ENCODE peak calls at places on chromosomes 3 and 15, in four cellular contexts. One of them, this sample, is unnamed.
A peak's percentile ranks its signal among the peaks of the same experiment; 100 is the strongest.

GRCh38 chr3:138472141-138472825 is 37.9 kb downstream of the ESYT3 start:
- DNase-seq in NB4: no peak
- DNase-seq in stomach: no peak
- DNase-seq in A549: no peak
- DNase-seq in this sample: no peak

GRCh38 chr3:124059580-124059979 is 67.7 kb upstream of the ROPN1 start:
- DNase-seq in A549: no peak
- DNase-seq in stomach: no peak
- DNase-seq in NB4: no peak
- DNase-seq in this sample: no peak

GRCh38 chr3:62529230-62529629 is 155.9 kb upstream of the FEZF2 start:
- DNase-seq in NB4: peak; percentile 18
- DNase-seq in stomach: peak; percentile 31
- DNase-seq in A549: no peak
- DNase-seq in this sample: peak; percentile 26

GRCh38 chr3:192858849-192859585 is 58.6 kb downstream of the MB21D2 start:
- DNase-seq in A549: no peak
- DNase-seq in NB4: no peak
- DNase-seq in stomach: no peak
- DNase-seq in this sample: no peak

GRCh38 chr3:10655131-10655530 is 149.7 kb upstream of the ATP2B2 start:
- DNase-seq in stomach: no peak
- DNase-seq in NB4: no peak
- DNase-seq in A549: no peak
- DNase-seq in this sample: no peak

GRCh38 chr15:89898628-89899302 is 5.0 kb upstream of the AP3S2 start:
- DNase-seq in A549: peak; percentile 95
- DNase-seq in stomach: peak; percentile 54
- DNase-seq in NB4: peak; percentile 72
- DNase-seq in this sample: peak; percentile 62

GRCh38 chr3:54951405-54951804 is 23.5 kb upstream of the LRTM1 start:
- DNase-seq in stomach: peak; percentile 37
- DNase-seq in NB4: peak; percentile 40
- DNase-seq in A549: no peak
- DNase-seq in this sample: peak; percentile 37

GRCh38 chr15:62532367-62532766 is 367.3 kb upstream of the C2CD4B start:
- DNase-seq in stomach: no peak
- DNase-seq in NB4: no peak
- DNase-seq in A549: no peak
- DNase-seq in this sample: no peak

GRCh38 chr3:155356594-155357370 is 63.3 kb upstream of the STRIT1 start:
- DNase-seq in A549: peak; percentile 10
- DNase-seq in stomach: no peak
- DNase-seq in NB4: peak; percentile 13
- DNase-seq in this sample: no peak

GRCh38 chr3:11582123-11582968 is 61.4 kb downstream of the VGLL4 start:
- DNase-seq in NB4: no peak
- DNase-seq in stomach: peak; percentile 68
- DNase-seq in A549: no peak
- DNase-seq in this sample: peak; percentile 72

GRCh38 chr3:65979731-65980130 is 59.0 kb downstream of the MAGI1 start:
- DNase-seq in stomach: no peak
- DNase-seq in A549: no peak
- DNase-seq in NB4: no peak
- DNase-seq in this sample: no peak

GRCh38 chr15:73631915-73632669 is 1.1 kb downstream of the NPTN start:
- DNase-seq in NB4: peak; percentile 44
- DNase-seq in A549: peak; percentile 50
- DNase-seq in stomach: no peak
- DNase-seq in this sample: no peak

GRCh38 chr15:87924433-87924832 is 332.1 kb downstream of the NTRK3 start:
- DNase-seq in NB4: no peak
- DNase-seq in stomach: no peak
- DNase-seq in A549: no peak
- DNase-seq in this sample: no peak

GRCh38 chr15:78810377-78811123 is 714 bp downstream of the ADAMTS7 start:
- DNase-seq in stomach: peak; percentile 67
- DNase-seq in NB4: peak; percentile 54
- DNase-seq in A549: peak; percentile 79
- DNase-seq in this sample: peak; percentile 30

GRCh38 chr3:76495216-76495615 is 544.7 kb upstream of the ROBO2 start:
- DNase-seq in NB4: no peak
- DNase-seq in A549: no peak
- DNase-seq in stomach: no peak
- DNase-seq in this sample: no peak

GRCh38 chr3:126983653-126984390 is 907 bp downstream of the PLXNA1 start:
- DNase-seq in A549: no peak
- DNase-seq in stomach: no peak
- DNase-seq in NB4: peak; percentile 28
- DNase-seq in this sample: peak; percentile 39

GRCh38 chr15:22881739-22882440 is 43.4 kb downstream of the NIPA2 start:
- DNase-seq in A549: no peak
- DNase-seq in stomach: no peak
- DNase-seq in NB4: no peak
- DNase-seq in this sample: no peak

GRCh38 chr15:98785796-98786581 is 137.7 kb downstream of the IGF1R start:
- DNase-seq in NB4: no peak
- DNase-seq in A549: no peak
- DNase-seq in stomach: peak; percentile 63
- DNase-seq in this sample: peak; percentile 54

GRCh38 chr3:14525685-14526631 is 14.2 kb downstream of the GRIP2 start:
- DNase-seq in stomach: peak; percentile 37
- DNase-seq in NB4: no peak
- DNase-seq in A549: no peak
- DNase-seq in this sample: no peak

GRCh38 chr3:119937229-119937628 is 155.3 kb downstream of the NR1I2 start:
- DNase-seq in stomach: no peak
- DNase-seq in A549: no peak
- DNase-seq in NB4: peak; percentile 8
- DNase-seq in this sample: no peak

GRCh38 chr3:126846316-126846715 is 136.6 kb upstream of the PLXNA1 start:
- DNase-seq in A549: no peak
- DNase-seq in NB4: no peak
- DNase-seq in stomach: no peak
- DNase-seq in this sample: no peak

GRCh38 chr15:83848315-83849050 is 194.6 kb downstream of the ADAMTSL3 start:
- DNase-seq in stomach: no peak
- DNase-seq in NB4: peak; percentile 52
- DNase-seq in A549: no peak
- DNase-seq in this sample: no peak

GRCh38 chr3:111303760-111304159 is 232.1 kb downstream of the NECTIN3 start:
- DNase-seq in NB4: no peak
- DNase-seq in stomach: no peak
- DNase-seq in A549: no peak
- DNase-seq in this sample: no peak

GRCh38 chr3:43522702-43523362 is 99.0 kb downstream of the ANO10 start:
- DNase-seq in A549: no peak
- DNase-seq in stomach: no peak
- DNase-seq in NB4: no peak
- DNase-seq in this sample: no peak

GRCh38 chr3:108493862-108494261 is 16.5 kb downstream of the MYH15 start:
- DNase-seq in NB4: peak; percentile 21
- DNase-seq in A549: peak; percentile 18
- DNase-seq in stomach: no peak
- DNase-seq in this sample: peak; percentile 18

GRCh38 chr3:141878812-141879211 is 2.4 kb downstream of the ATP1B3 start:
- DNase-seq in A549: no peak
- DNase-seq in stomach: no peak
- DNase-seq in NB4: peak; percentile 11
- DNase-seq in this sample: no peak

GRCh38 chr3:141876891-141877561 is 583 bp downstream of the ATP1B3 start:
- DNase-seq in stomach: peak; percentile 61
- DNase-seq in NB4: peak; percentile 60
- DNase-seq in A549: no peak
- DNase-seq in this sample: peak; percentile 60

GRCh38 chr3:141876381-141876890 is at the start of gene ATP1B3:
- DNase-seq in A549: peak; percentile 71
- DNase-seq in stomach: peak; percentile 89
- DNase-seq in NB4: peak; percentile 90
- DNase-seq in this sample: peak; percentile 83

GRCh38 chr3:141877911-141878310 is 1.5 kb downstream of the ATP1B3 start:
- DNase-seq in NB4: peak; percentile 49
- DNase-seq in A549: peak; percentile 29
- DNase-seq in stomach: no peak
- DNase-seq in this sample: no peak

DNA sequence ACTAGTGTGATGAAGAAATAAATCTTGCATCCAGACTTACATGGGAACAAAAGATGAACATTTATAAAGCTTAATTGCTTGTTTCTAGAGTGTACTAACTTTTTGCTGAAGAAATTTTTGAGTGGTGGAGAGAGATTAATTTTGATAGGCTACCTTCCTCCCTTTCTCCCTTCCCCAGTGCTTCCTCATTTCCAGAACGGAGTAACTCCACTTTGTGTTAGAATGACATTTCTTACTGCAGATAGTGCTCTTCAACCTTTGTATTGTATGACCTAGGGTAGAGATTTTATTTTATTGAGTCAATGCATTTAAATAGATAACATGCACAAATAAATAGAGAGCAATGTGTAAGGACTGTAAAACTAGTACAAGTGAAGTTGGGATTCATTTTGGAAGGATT is 1.9 kb downstream of the ATP1B3 start:
- DNase-seq in A549: no peak
- DNase-seq in stomach: no peak
- DNase-seq in NB4: peak; percentile 57
- DNase-seq in this sample: no peak
- TF ChIP-seq POLR2A in A549: no peak
- TF ChIP-seq POLR2A in stomach: no peak
- TF ChIP-seq POLR2A in NB4: no peak
- TF ChIP-seq POLR2A in this sample: no peak

DNA sequence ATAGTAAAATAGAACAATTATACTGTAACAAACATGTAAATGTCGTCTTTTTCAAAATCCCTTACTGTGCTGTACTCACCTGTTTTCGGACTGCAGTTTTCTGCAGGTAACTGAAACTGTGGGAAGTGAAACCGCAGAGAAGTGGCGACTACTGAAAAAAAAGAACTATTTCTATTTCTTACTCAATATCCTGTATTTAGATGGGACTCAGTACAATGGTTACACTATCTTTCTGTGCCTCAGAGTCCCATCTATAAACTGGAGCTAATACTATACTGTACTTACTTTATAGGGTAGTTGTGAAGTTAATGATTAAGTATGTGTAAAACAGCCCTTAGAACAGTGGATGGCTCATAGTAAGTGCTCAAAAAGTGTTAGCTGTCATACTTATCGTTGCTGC is 14.3 kb upstream of the P2RY12 start:
- DNase-seq in NB4: peak; percentile 2
- DNase-seq in stomach: no peak
- DNase-seq in A549: no peak
- DNase-seq in this sample: no peak
- H3K4me3 ChIP-seq in NB4: no peak overlapping the region
- H3K4me3 ChIP-seq in stomach: no peak overlapping the region
- H3K4me3 ChIP-seq in A549: no peak overlapping the region
- H3K4me3 ChIP-seq in this sample: no peak overlapping the region

GRCh38 chr3:152834354-152835310 is at the start of gene P2RY1:
- DNase-seq in NB4: peak; percentile 84
- DNase-seq in A549: peak; percentile 51
- DNase-seq in stomach: peak; percentile 50
- DNase-seq in this sample: peak; percentile 60
- TF ChIP-seq POLR2A in NB4: peak; percentile 49
- TF ChIP-seq POLR2A in A549: no peak
- TF ChIP-seq POLR2A in stomach: no peak
- TF ChIP-seq POLR2A in this sample: peak; percentile 69

DNA sequence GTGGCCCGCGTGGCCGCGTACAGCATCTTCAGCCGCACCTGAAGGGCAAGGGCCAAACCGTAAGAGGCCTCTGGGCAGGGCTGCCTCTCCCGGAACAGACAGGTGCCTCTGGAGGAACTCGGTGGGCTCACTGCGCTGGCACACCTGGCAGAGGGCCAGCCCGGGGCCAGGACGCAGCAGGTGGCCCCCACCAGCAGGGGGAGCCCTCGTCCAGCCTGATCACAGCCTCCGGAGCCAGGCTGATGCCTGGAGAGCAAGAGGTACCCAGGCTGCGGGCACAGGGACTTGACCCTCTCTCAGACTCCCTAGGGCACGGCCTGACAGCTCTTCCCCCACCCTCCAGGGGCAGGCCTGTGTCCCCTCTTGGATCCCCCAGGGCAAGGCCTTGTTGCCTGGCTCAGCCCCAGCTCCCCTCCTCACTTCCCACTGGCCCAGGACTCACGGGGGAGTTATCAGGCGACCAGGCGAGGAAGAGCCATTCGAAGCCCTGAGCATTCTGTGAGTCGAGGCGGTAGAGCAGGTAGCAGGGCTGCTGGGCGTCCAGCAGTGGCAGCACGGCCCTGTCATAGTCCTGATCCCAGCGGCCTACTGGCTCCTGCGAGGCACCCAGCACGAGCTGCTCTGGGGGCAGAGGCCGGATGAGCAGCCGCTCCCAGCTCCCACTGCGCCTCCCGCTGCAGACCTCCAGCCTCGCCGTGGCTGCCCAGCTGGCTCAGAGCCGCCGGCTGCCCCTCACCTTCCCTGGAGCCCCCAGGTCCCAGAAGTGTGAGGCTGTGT is 6.2 kb upstream of the TLR9 start:
- DNase-seq in NB4: peak; percentile 72
- DNase-seq in stomach: peak; percentile 85
- DNase-seq in A549: peak; percentile 40
- DNase-seq in this sample: peak; percentile 83
- H3K4me3 ChIP-seq in NB4: no peak overlapping the region
- H3K4me3 ChIP-seq in stomach: no peak overlapping the region
- H3K4me3 ChIP-seq in A549: no peak overlapping the region
- H3K4me3 ChIP-seq in this sample: no peak overlapping the region

GRCh38 chr15:40508216-40508615 is 37.4 kb downstream of the CHST14 start:
- DNase-seq in stomach: no peak
- DNase-seq in NB4: no peak
- DNase-seq in A549: no peak
- DNase-seq in this sample: no peak

GRCh38 chr15:40511093-40511471 is 40.3 kb downstream of the CHST14 start:
- DNase-seq in A549: no peak
- DNase-seq in NB4: peak; percentile 34
- DNase-seq in stomach: no peak
- DNase-seq in this sample: peak; percentile 16

GRCh38 chr15:40512440-40512839 is 41.7 kb downstream of the CHST14 start:
- DNase-seq in NB4: no peak
- DNase-seq in stomach: no peak
- DNase-seq in A549: no peak
- DNase-seq in this sample: no peak

GRCh38 chr15:40510201-40510600 is 39.4 kb downstream of the CHST14 start:
- DNase-seq in NB4: no peak
- DNase-seq in stomach: no peak
- DNase-seq in A549: no peak
- DNase-seq in this sample: no peak

DNA sequence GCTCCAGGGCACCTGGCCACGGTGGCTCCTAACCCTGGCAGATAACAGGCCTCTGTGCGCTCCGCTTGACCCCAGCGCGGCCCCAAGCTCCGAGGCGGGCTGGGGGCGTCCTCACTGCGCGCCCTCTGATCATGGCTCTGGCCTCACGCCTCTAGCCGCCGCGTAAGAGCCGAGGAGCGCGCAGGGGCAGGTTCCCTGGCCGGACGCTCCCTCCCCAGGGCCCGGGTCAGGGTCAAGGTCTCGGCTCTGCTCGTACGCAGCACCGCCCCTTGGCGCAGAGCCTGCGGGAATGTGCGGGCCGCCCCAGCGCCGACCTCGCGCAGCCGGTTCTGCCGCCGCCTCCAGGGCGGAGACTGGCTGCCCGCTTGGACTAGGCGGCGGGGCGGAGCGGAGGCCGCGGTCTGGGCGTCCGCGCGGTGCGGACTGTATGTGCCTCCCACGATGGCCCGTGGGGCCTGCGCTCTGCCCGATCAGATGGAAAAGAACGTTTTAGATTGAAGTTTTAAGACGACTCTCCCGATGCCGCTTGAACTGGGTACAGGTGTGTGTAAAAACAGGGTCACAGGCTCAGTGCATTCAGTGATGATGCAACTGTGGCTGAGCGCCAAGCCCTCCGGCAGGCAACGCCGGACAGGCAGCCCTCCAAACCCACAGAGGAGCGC is 40.8 kb downstream of the CHST14 start:
- DNase-seq in NB4: peak; percentile 56
- DNase-seq in stomach: peak; percentile 93
- DNase-seq in A549: peak; percentile 53
- DNase-seq in this sample: peak; percentile 87
- TF ChIP-seq POLR2A in NB4: no peak
- TF ChIP-seq POLR2A in stomach: no peak
- TF ChIP-seq POLR2A in A549: peak; percentile 25
- TF ChIP-seq POLR2A in this sample: peak; percentile 28